ENCODE peak calls at places on chromosomes 6 and 20, in seven cellular contexts. G is upper lobe of right lung, H is colonic mucosa, O is transverse colon, F is psoas muscle, B is sigmoid colon, V is Panc1. U is an unnamed sample. For H3K4me1 and H3K36me3, the result is how much of the 10 kb centered on the place peaks cover.

GRCh38 chr20:33889312-33889711 is 78.2 kb downstream of the CHMP4B start:
- DNase-seq in G (no peak), H (no peak), O (no peak), F (no peak), B (no peak), V (no peak), U (no peak)

GRCh38 chr6:63804381-63804956 is 168.9 kb downstream of the PHF3 start:
- DNase-seq in G (no peak), H (no peak), O (no peak), F (no peak), B (no peak), V (peak), U (no peak)

GRCh38 chr6:81575446-81575845 is 177.0 kb downstream of the TENT5A start:
- DNase-seq in G (no peak), H (no peak), O (no peak), F (no peak), B (no peak), V (no peak), U (no peak)

GRCh38 chr6:1024587-1024986 is 287.3 kb upstream of the FOXQ1 start:
- DNase-seq in G (no peak), H (no peak), O (peak), F (no peak), B (no peak), V (no peak), U (no peak)

GRCh38 chr6:41066867-41067304 is 5.3 kb downstream of the OARD1 start:
- DNase-seq in G (no peak), H (peak), O (peak), F (peak), B (peak), V (no peak), U (peak)

GRCh38 chr20:4229415-4229814 is 214.1 kb upstream of the RNF24 start:
- DNase-seq in G (no peak), H (no peak), O (no peak), F (no peak), B (no peak), V (no peak), U (no peak)

GRCh38 chr6:131685266-131685780 is 15.9 kb downstream of the OR2A4 start:
- DNase-seq in G (no peak), H (no peak), O (no peak), F (no peak), B (no peak), V (no peak), U (no peak)

GRCh38 chr6:89843070-89843469 is 13.4 kb downstream of the CASP8AP2 start:
- DNase-seq in G (no peak), H (no peak), O (no peak), F (no peak), B (no peak), V (no peak), U (no peak)

GRCh38 chr6:143059616-143060353 is 904 bp upstream of the AIG1 start:
- DNase-seq in G (no peak), H (peak), O (peak), F (no peak), B (no peak), V (no peak), U (peak)

GRCh38 chr6:140441256-140441655 is 1066.8 kb upstream of the CITED2 start:
- DNase-seq in G (no peak), H (peak), O (peak), F (peak), B (peak), V (peak), U (peak)

GRCh38 chr20:38091447-38092216 is 58.1 kb downstream of the RPRD1B start:
- DNase-seq in G (no peak), H (no peak), O (peak), F (no peak), B (no peak), V (no peak), U (no peak)

GRCh38 chr20:22800161-22800560 is 215.8 kb upstream of the FOXA2 start:
- DNase-seq in G (no peak), H (no peak), O (no peak), F (no peak), B (no peak), V (no peak), U (no peak)

GRCh38 chr6:37049990-37050853 is 44.8 kb downstream of the FGD2 start:
- DNase-seq in G (peak), H (peak), O (peak), F (peak), B (peak), V (no peak), U (peak)

GRCh38 chr6:25181923-25182322 is 97.3 kb upstream of the CARMIL1 start:
- DNase-seq in G (no peak), H (no peak), O (no peak), F (no peak), B (no peak), V (no peak), U (no peak)

GRCh38 chr6:27757307-27757706 is 154.9 kb downstream of the OR2B2 start:
- DNase-seq in G (peak), H (peak), O (peak), F (peak), B (no peak), V (no peak), U (no peak)

GRCh38 chr20:49186535-49187329 is 1.4 kb downstream of the STAU1 start:
- DNase-seq in G (peak), H (peak), O (peak), F (peak), B (peak), V (peak), U (peak)

GRCh38 chr6:36544228-36544627 is 3.1 kb downstream of the STK38 start:
- DNase-seq in G (no peak), H (peak), O (peak), F (no peak), B (no peak), V (no peak), U (no peak)

GRCh38 chr6:29792123-29793035 is 35.2 kb upstream of the HLA-G start:
- DNase-seq in G (peak), H (peak), O (peak), F (peak), B (peak), V (no peak), U (no peak)

GRCh38 chr6:135062735-135063134 is 8.1 kb upstream of the HBS1L start:
- DNase-seq in G (no peak), H (peak), O (no peak), F (no peak), B (no peak), V (no peak), U (no peak)

DNA sequence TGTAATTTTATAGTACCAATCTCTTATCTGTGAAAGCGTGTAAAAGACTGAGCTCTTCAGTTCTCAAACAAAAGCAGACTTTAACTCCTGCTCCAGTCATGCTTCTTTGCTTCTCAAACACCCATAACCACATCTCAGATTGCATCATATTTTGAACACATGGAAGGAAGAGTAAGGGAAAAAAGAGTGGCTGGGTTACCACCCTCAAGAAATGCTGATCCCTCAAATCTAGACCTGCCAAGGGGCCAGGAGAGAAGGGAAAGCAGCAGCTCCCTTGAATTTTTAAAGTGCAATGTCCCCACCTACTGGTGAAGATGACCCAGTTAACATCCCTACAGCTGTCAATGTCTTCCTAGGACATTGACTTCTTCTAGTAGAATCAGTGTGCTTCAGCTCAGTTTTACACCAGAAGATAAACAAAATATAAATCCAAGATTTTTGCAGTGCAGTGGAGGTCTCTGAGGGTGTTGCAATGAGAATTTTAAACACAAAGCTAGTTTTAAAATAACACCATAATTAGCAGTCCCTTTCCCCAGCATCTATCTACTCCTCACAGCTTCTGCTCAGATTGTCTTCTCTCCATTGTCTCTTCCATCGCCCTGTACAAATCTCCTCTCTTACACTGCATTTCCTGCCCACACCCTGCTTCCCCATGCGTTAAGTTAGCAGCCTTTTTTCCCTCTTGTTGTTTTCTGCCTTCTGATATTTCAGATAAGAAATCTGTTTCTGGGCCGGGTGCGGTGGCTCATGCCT is 22.6 kb upstream of the HLA-DQB2 start:
- DNase-seq in G (no peak), H (peak), O (peak), F (no peak), B (peak), V (peak), U (no peak)
- H3K27ac ChIP-seq in G (no peak), H (no peak), O (no peak), F (no peak), B (no peak), V (no peak), U (no peak)

GRCh38 chr6:160734627-160735026 is 32.6 kb downstream of the PLG start:
- DNase-seq in G (no peak), H (no peak), O (no peak), F (no peak), B (no peak), V (no peak), U (no peak)

GRCh38 chr6:160735523-160735922 is 33.5 kb downstream of the PLG start:
- DNase-seq in G (no peak), H (no peak), O (no peak), F (no peak), B (no peak), V (no peak), U (no peak)

GRCh38 chr6:160733045-160733646 is 31.1 kb downstream of the PLG start:
- DNase-seq in G (no peak), H (peak), O (peak), F (no peak), B (no peak), V (peak), U (no peak)

GRCh38 chr6:160730911-160731310 is 28.9 kb downstream of the PLG start:
- DNase-seq in G (no peak), H (no peak), O (no peak), F (no peak), B (no peak), V (no peak), U (no peak)
- H3K4me1 ChIP-seq in G (under half), H (under half), O (under half), F (under half), B (under half), V (under half), U (under half)

GRCh38 chr6:35053701-35054100 is 87.4 kb downstream of the TCP11 start:
- DNase-seq in G (no peak), H (no peak), O (no peak), F (no peak), B (peak), V (no peak), U (no peak)
- H3K36me3 ChIP-seq in G (under half), H (under half), O (under half), F (under half), B (under half), V (under half), U (under half)

GRCh38 chr6:45477785-45478184 is 100.1 kb upstream of the SUPT3H start:
- DNase-seq in G (no peak), H (no peak), O (no peak), F (no peak), B (no peak), V (no peak), U (no peak)
- H3K27ac ChIP-seq in G (no peak), H (peak), O (no peak), F (no peak), B (no peak), V (no peak), U (no peak)

GRCh38 chr6:34979994-34980393 is 90.9 kb downstream of the ANKS1A start:
- DNase-seq in G (no peak), H (no peak), O (no peak), F (no peak), B (no peak), V (no peak), U (no peak)
- H3K4me1 ChIP-seq in G (under half), H (under half), O (under half), F (under half), B (under half), V (under half), U (under half)

DNA sequence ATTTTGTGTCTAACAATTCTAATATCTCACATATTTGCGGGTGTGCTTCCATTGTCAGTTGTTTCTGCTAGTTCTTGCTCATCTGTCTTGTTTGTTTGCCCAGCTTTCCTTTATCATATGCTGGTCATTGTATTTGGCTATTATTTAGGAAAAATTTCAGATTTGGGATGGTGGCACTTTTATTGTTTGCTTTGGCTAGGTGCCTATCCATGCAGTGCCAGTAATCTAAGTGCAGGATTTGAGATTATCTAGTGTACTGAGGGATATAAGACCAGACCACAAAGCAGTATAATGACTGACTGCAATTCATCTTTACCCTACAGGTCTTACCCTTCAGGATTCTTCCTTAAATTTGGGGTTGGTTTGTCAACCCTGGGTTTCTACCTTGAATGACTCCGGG is 63.9 kb downstream of the NINL start:
- DNase-seq in G (no peak), H (no peak), O (no peak), F (no peak), B (no peak), V (no peak), U (no peak)
- H3K36me3 ChIP-seq in G (under half), H (under half), O (under half), F (under half), B (under half), V (under half), U (under half)

GRCh38 chr20:1323256-1323655 is 5.7 kb downstream of the SDCBP2 start:
- DNase-seq in G (no peak), H (no peak), O (no peak), F (no peak), B (peak), V (no peak), U (no peak)

GRCh38 chr20:1320902-1321653 is 7.9 kb downstream of the SDCBP2 start:
- DNase-seq in G (no peak), H (no peak), O (no peak), F (no peak), B (no peak), V (no peak), U (no peak)

GRCh38 chr20:1322511-1323245 is 6.3 kb downstream of the SDCBP2 start:
- DNase-seq in G (peak), H (no peak), O (peak), F (no peak), B (peak), V (no peak), U (no peak)

GRCh38 chr20:1320016-1320415 is 8.9 kb downstream of the SDCBP2 start:
- DNase-seq in G (no peak), H (no peak), O (no peak), F (no peak), B (no peak), V (no peak), U (no peak)

DNA sequence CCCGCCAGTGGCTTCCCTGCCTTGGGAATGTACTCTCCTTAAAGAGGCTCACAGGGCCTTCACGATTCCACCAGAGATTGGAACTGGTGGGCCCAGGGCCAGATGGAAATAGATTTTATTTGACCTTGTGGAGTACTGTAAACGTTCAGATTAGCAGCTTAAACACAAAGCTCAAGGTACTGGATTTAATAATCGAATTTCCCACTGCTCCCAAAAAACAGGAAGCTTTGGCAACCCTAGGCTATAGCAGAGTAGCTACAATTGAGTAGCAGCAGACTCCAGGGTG is 7.3 kb downstream of the SDCBP2 start:
- DNase-seq in G (no peak), H (no peak), O (peak), F (no peak), B (no peak), V (no peak), U (no peak)
- H3K27ac ChIP-seq in G (peak), H (no peak), O (no peak), F (peak), B (no peak), V (no peak), U (peak)

GRCh38 chr6:44221291-44221960 is 2.0 kb upstream of the SLC29A1 start:
- DNase-seq in G (peak), H (peak), O (peak), F (peak), B (peak), V (no peak), U (peak)
- H3K4me1 ChIP-seq in G (half or more), H (under half), O (half or more), F (half or more), B (half or more), V (half or more), U (half or more)

U was measured in gastrocnemius medialis.